ENCODE peak calls at places on chromosomes 6 and 20, in five cellular contexts. I, V, Z, P and G are unnamed samples.

GRCh38 chr6:90088009-90088408 is 193.7 kb downstream of the GJA10 start:
- DNase-seq in Z (no peak), I (no peak), V (no peak), P (no peak), G (no peak)

GRCh38 chr6:87660226-87660886 is 41.7 kb downstream of the AKIRIN2 start:
- DNase-seq in Z (no peak), I (no peak), V (no peak), P (no peak), G (no peak)

GRCh38 chr20:38723069-38723981 is 961 bp upstream of the SLC32A1 start:
- DNase-seq in I (no peak), V (no peak), Z (no peak), P (no peak), G (no peak)

GRCh38 chr6:5782783-5783567 is 223.8 kb downstream of the NRN1 start:
- DNase-seq in V (peak; percentile 76), Z (no peak), P (no peak), I (no peak), G (no peak)

GRCh38 chr6:170253226-170253909 is 37.5 kb downstream of the DLL1 start:
- DNase-seq in V (no peak), I (no peak), P (no peak), Z (no peak), G (no peak)

GRCh38 chr6:138765896-138766487 is 7.6 kb upstream of the CCDC28A start:
- DNase-seq in P (no peak), I (peak; percentile 61), V (no peak), Z (no peak), G (no peak)

GRCh38 chr6:33843696-33844121 is 39.9 kb upstream of the MLN start:
- DNase-seq in V (no peak), P (no peak), Z (no peak), I (no peak), G (no peak)

GRCh38 chr6:169926617-169927417 is 175.4 kb downstream of the ERMARD start:
- DNase-seq in V (no peak), I (no peak), P (no peak), Z (no peak), G (no peak)

GRCh38 chr6:112113371-112113770 is 26.0 kb downstream of the FAM229B start:
- DNase-seq in I (no peak), P (no peak), V (no peak), Z (no peak), G (no peak)

GRCh38 chr20:58693226-58694006 is 816 bp downstream of the NPEPL1 start:
- DNase-seq in V (peak; percentile 35), Z (peak; percentile 31), I (no peak), P (no peak), G (no peak)

GRCh38 chr6:158988477-158988876 is 11.5 kb downstream of the RSPH3 start:
- DNase-seq in V (no peak), P (no peak), Z (no peak), I (no peak), G (no peak)

GRCh38 chr6:127516676-127517273 is 2.4 kb downstream of the MTCL3 start:
- DNase-seq in V (no peak), P (no peak), I (peak; percentile 39), Z (no peak), G (no peak)

GRCh38 chr20:47607208-47607613 is 105.5 kb downstream of the NCOA3 start:
- DNase-seq in P (no peak), Z (no peak), V (no peak), I (no peak), G (no peak)

GRCh38 chr6:49541936-49542335 is 8.5 kb upstream of the C6orf141 start:
- DNase-seq in V (no peak), Z (no peak), I (no peak), P (no peak), G (no peak)

GRCh38 chr20:53142225-53142624 is 170.1 kb downstream of the TSHZ2 start:
- DNase-seq in V (no peak), Z (no peak), I (no peak), P (no peak), G (no peak)

GRCh38 chr6:33375143-33375649 is 16.4 kb upstream of the KIFC1 start:
- DNase-seq in P (peak; percentile 86), V (peak; percentile 65), Z (peak; percentile 80), I (no peak), G (peak; percentile 40)

GRCh38 chr6:145189836-145190235 is 545.5 kb downstream of the EPM2A start:
- DNase-seq in I (no peak), P (no peak), V (no peak), Z (no peak), G (no peak)

GRCh38 chr6:41625442-41625841 is 12.8 kb upstream of the MDFI start:
- DNase-seq in Z (no peak), P (no peak), V (peak; percentile 49), I (no peak), G (no peak)

GRCh38 chr20:14622796-14623195 is 285.4 kb upstream of the FLRT3 start:
- DNase-seq in P (no peak), V (no peak), I (no peak), Z (peak; percentile 8), G (no peak)
- TF ChIP-seq CTCF in P (no peak), V (no peak), I (no peak), Z (no peak), G (no peak)

DNA sequence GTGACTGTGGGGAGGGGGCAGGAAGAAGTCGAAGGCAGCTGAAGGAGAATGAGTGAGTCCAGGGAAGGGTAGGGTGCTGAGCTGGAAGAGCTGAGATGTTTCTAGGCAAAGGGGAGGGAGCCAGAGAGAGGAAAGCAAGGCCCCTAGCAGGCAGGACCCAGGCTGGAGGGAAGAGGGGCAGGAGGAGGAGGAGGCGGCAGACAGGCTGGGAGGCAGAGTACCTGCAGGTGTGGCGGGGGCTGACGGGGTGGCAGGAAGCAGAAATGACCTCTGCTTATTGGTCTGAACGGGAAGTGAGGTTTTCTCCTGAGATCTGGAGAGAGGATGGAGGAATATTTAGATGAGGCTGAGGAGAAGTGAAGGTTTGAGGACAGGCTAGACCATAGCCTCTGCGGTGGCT is 10.7 kb upstream of the EMILIN3 start:
- DNase-seq in I (no peak), P (no peak), V (no peak), Z (no peak), G (no peak)
- H3K9me3 ChIP-seq in I (no peaks in the 10 kb centered on the region), P (peaks cover 4% of the 10 kb centered on the region), V (no peaks in the 10 kb centered on the region), Z (no peaks in the 10 kb centered on the region), G (no peaks in the 10 kb centered on the region)

GRCh38 chr6:15364401-15365037 is 118.7 kb downstream of the JARID2 start:
- DNase-seq in Z (no peak), V (no peak), P (no peak), I (no peak), G (no peak)

GRCh38 chr6:15366879-15367278 is 121.0 kb downstream of the JARID2 start:
- DNase-seq in V (no peak), I (no peak), Z (no peak), P (no peak), G (no peak)

GRCh38 chr6:15365273-15365687 is 119.4 kb downstream of the JARID2 start:
- DNase-seq in V (peak; percentile 83), P (peak; percentile 74), I (no peak), Z (peak; percentile 16), G (peak; percentile 36)

GRCh38 chr6:15368186-15368585 is 122.3 kb downstream of the JARID2 start:
- DNase-seq in P (no peak), V (no peak), I (no peak), Z (no peak), G (no peak)

GRCh38 chr6:15366003-15366535 is 120.2 kb downstream of the JARID2 start:
- DNase-seq in I (no peak), Z (no peak), V (no peak), P (no peak), G (no peak)
- H3K4me3 ChIP-seq in I (no peak overlapping the region), Z (no peak overlapping the region), V (no peak overlapping the region), P (no peak overlapping the region), G (no peak overlapping the region)

GRCh38 chr6:134293659-134294161 is 24.2 kb downstream of the SGK1 start:
- DNase-seq in V (no peak), Z (no peak), I (no peak), P (no peak), G (no peak)

GRCh38 chr6:134287863-134288537 is 29.9 kb downstream of the SGK1 start:
- DNase-seq in V (no peak), I (no peak), Z (no peak), P (no peak), G (no peak)

GRCh38 chr6:134289204-134289575 is 28.7 kb downstream of the SGK1 start:
- DNase-seq in P (no peak), V (no peak), I (no peak), Z (no peak), G (no peak)

GRCh38 chr6:134288538-134289203 is 29.2 kb downstream of the SGK1 start:
- DNase-seq in I (no peak), Z (no peak), P (no peak), V (no peak), G (no peak)

DNA sequence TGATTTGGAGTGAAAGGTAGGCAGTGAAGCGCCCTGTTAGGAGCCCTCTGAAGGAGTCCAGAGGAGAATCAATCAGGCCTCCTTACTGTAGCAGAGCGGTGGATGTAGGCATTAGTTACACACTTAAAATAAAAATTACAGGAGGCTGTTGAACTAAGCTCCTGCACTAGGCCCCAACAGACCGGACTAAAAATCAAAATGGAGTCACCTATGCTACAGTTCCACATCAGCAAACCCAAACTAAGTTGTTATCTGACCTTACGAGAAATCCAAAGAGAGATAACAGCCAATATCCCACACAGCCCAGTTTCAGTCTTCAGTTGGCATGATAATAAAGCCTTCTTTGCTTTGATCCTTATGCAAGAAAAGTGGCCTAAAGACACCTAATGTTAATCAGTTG is 26.8 kb downstream of the SGK1 start:
- DNase-seq in I (no peak), V (no peak), Z (no peak), P (no peak), G (no peak)
- TF ChIP-seq CTCF in I (no peak), V (no peak), Z (no peak), P (no peak), G (no peak)

GRCh38 chr20:18805881-18806280 is 7.7 kb upstream of the SCP2D1 start:
- DNase-seq in I (no peak), Z (no peak), V (no peak), P (no peak), G (no peak)

GRCh38 chr20:18796282-18796833 is 17.2 kb upstream of the SCP2D1 start:
- DNase-seq in I (no peak), V (no peak), P (no peak), Z (no peak), G (no peak)

GRCh38 chr20:18801516-18801915 is 12.1 kb upstream of the SCP2D1 start:
- DNase-seq in P (no peak), V (no peak), I (no peak), Z (no peak), G (no peak)

GRCh38 chr20:18802012-18802634 is 11.5 kb upstream of the SCP2D1 start:
- DNase-seq in V (no peak), Z (no peak), I (no peak), P (no peak), G (no peak)
- H3K9me3 ChIP-seq in V (no peaks in the 10 kb centered on the region), Z (no peaks in the 10 kb centered on the region), I (no peaks in the 10 kb centered on the region), P (peaks cover 2% of the 10 kb centered on the region), G (no peaks in the 10 kb centered on the region)